ENCODE peak calls at places on chromosomes 1 and 21, in nine cellular contexts. X is pancreas; V is H9; Q is effector CD4-positive, alpha-beta T cell; N is esophagus muscularis mucosa; Z is MM.1S; K is stimulated activated CD4-positive, alpha-beta T cell treated with anti-CD3 and anti-CD28 coated beads, TNF-alpha, amount 100 ng/mL, for 24 hours; P is Right ventricle myocardium inferior; W is psoas muscle. D is an unnamed sample.

GRCh38 chr1:206854401-206855129 is 10.9 kb upstream of the IL20 start:
- DNase-seq in X (peak), V (no peak), Q (no peak), N (no peak), Z (no peak), K (no peak), P (no peak), W (no peak), D (no peak)

GRCh38 chr21:15624646-15625045 is 105.1 kb upstream of the USP25 start:
- DNase-seq in X (no peak), V (no peak), Q (no peak), N (no peak), Z (no peak), K (no peak), P (no peak), W (no peak), D (no peak)

GRCh38 chr1:43425045-43425444 is 28.7 kb downstream of the HYI start:
- DNase-seq in X (no peak), V (no peak), Q (no peak), N (no peak), Z (no peak), K (no peak), P (no peak), W (no peak), D (no peak)

GRCh38 chr1:162681127-162681435 is 48.8 kb downstream of the DDR2 start:
- DNase-seq in X (no peak), V (no peak), Q (no peak), N (no peak), Z (no peak), K (no peak), P (no peak), W (no peak), D (no peak)

GRCh38 chr1:246066553-246066952 is 440.5 kb downstream of the SMYD3 start:
- DNase-seq in X (no peak), V (no peak), Q (no peak), N (no peak), Z (no peak), K (no peak), P (no peak), W (no peak), D (no peak)

GRCh38 chr1:66315675-66316074 is 218.3 kb upstream of the SGIP1 start:
- DNase-seq in X (no peak), V (no peak), Q (no peak), N (no peak), Z (no peak), K (no peak), P (no peak), W (no peak), D (no peak)

GRCh38 chr1:160646711-160647328 is at the start of gene SLAMF1:
- DNase-seq in X (no peak), V (no peak), Q (peak), N (peak), Z (no peak), K (no peak), P (no peak), W (no peak), D (peak)

GRCh38 chr21:25370311-25370744 is 237.0 kb downstream of the MRPL39 start:
- DNase-seq in X (peak), V (no peak), Q (no peak), N (no peak), Z (no peak), K (no peak), P (no peak), W (no peak), D (no peak)

GRCh38 chr1:18580087-18580486 is 50.6 kb upstream of the PAX7 start:
- DNase-seq in X (no peak), V (no peak), Q (no peak), N (no peak), Z (no peak), K (no peak), P (no peak), W (no peak), D (no peak)

GRCh38 chr1:182235952-182236650 is 155.5 kb downstream of the GLUL start:
- DNase-seq in X (no peak), V (no peak), Q (no peak), N (no peak), Z (no peak), K (no peak), P (no peak), W (peak), D (no peak)

GRCh38 chr1:18922319-18922726 is 20.0 kb upstream of the ALDH4A1 start:
- DNase-seq in X (peak), V (no peak), Q (no peak), N (peak), Z (no peak), K (no peak), P (peak), W (peak), D (no peak)

GRCh38 chr21:32090961-32091360 is 187.9 kb downstream of the MIS18A start:
- DNase-seq in X (no peak), V (no peak), Q (no peak), N (no peak), Z (no peak), K (no peak), P (no peak), W (no peak), D (no peak)

GRCh38 chr1:7386226-7387052 is 384.7 kb upstream of the VAMP3 start:
- DNase-seq in X (no peak), V (peak), Q (no peak), N (peak), Z (no peak), K (no peak), P (no peak), W (no peak), D (no peak)

GRCh38 chr1:98292994-98293393 is 368.5 kb upstream of the SNX7 start:
- DNase-seq in X (no peak), V (no peak), Q (no peak), N (no peak), Z (no peak), K (no peak), P (no peak), W (no peak), D (no peak)

GRCh38 chr1:208233546-208233945 is 10.6 kb downstream of the PLXNA2 start:
- DNase-seq in X (peak), V (peak), Q (no peak), N (no peak), Z (no peak), K (no peak), P (no peak), W (no peak), D (no peak)

GRCh38 chr1:3219005-3219724 is 150.2 kb downstream of the PRDM16 start:
- DNase-seq in X (peak), V (no peak), Q (no peak), N (no peak), Z (no peak), K (no peak), P (peak), W (peak), D (no peak)

GRCh38 chr1:93042134-93042821 is 36.8 kb upstream of the MTF2 start:
- DNase-seq in X (no peak), V (no peak), Q (peak), N (no peak), Z (peak), K (no peak), P (no peak), W (no peak), D (peak)

GRCh38 chr1:6630027-6630426 is 5.4 kb downstream of the THAP3 start:
- DNase-seq in X (no peak), V (no peak), Q (no peak), N (no peak), Z (no peak), K (no peak), P (no peak), W (no peak), D (no peak)

GRCh38 chr21:25759573-25759972 is 24.8 kb downstream of the GABPA start:
- DNase-seq in X (no peak), V (no peak), Q (no peak), N (no peak), Z (no peak), K (no peak), P (no peak), W (no peak), D (no peak)

GRCh38 chr1:31932491-31933316 is 5.5 kb downstream of the PTP4A2 start:
- DNase-seq in X (no peak), V (no peak), Q (no peak), N (no peak), Z (no peak), K (no peak), P (no peak), W (no peak), D (peak)

GRCh38 chr1:180498594-180498993 is 3.8 kb downstream of the ACBD6 start:
- DNase-seq in X (no peak), V (no peak), Q (no peak), N (no peak), Z (no peak), K (no peak), P (no peak), W (no peak), D (no peak)

GRCh38 chr1:192807221-192807967 is 1.4 kb upstream of the RGS2 start:
- DNase-seq in X (no peak), V (no peak), Q (peak), N (no peak), Z (no peak), K (peak), P (no peak), W (no peak), D (peak)

GRCh38 chr1:71049951-71050598 is 2.5 kb upstream of the PTGER3 start:
- DNase-seq in X (peak), V (no peak), Q (no peak), N (no peak), Z (peak), K (no peak), P (no peak), W (no peak), D (peak)

GRCh38 chr1:67257173-67257535 is 50.5 kb upstream of the IL12RB2 start:
- DNase-seq in X (no peak), V (no peak), Q (no peak), N (no peak), Z (no peak), K (no peak), P (no peak), W (no peak), D (no peak)

GRCh38 chr1:15760520-15761211 is 2.1 kb downstream of the FBLIM1 start:
- DNase-seq in X (peak), V (peak), Q (no peak), N (no peak), Z (no peak), K (no peak), P (peak), W (no peak), D (no peak)

GRCh38 chr1:244964112-244964971 is 100.0 kb upstream of the HNRNPU start:
- DNase-seq in X (peak), V (no peak), Q (no peak), N (no peak), Z (no peak), K (no peak), P (no peak), W (no peak), D (no peak)

GRCh38 chr1:39973503-39974135 is 18.7 kb downstream of the MFSD2A start:
- DNase-seq in X (peak), V (peak), Q (peak), N (no peak), Z (peak), K (peak), P (peak), W (peak), D (peak)